ENCODE peak calls at places on chromosomes 13 and 19, in five cellular contexts. L is breast epithelium, O is nephron progenitor cell, A is Calu3, J is Caco-2. Q is an unnamed sample.

GRCh38 chr13:33016414-33017409 is at the start of gene KL:
- DNase-seq in L (no peak), O (peak; percentile 47), A (peak; percentile 26), J (no peak), Q (peak; percentile 54)

GRCh38 chr19:46748325-46749109 is 2.3 kb upstream of the STRN4 start:
- DNase-seq in L (no peak), O (peak; percentile 81), A (peak; percentile 81), J (no peak), Q (peak; percentile 86)

GRCh38 chr19:38657633-38658222 is 10.3 kb downstream of the ACTN4 start:
- DNase-seq in L (no peak), O (no peak), A (peak; percentile 79), J (no peak), Q (no peak)

GRCh38 chr13:111908981-111909380 is 158.0 kb upstream of the SOX1 start:
- DNase-seq in L (no peak), O (no peak), A (no peak), J (no peak), Q (no peak)

GRCh38 chr13:44273991-44274810 is 99.4 kb upstream of the SERP2 start:
- DNase-seq in L (no peak), O (no peak), A (peak; percentile 2), J (no peak), Q (no peak)

GRCh38 chr13:40275636-40276035 is 390.8 kb downstream of the FOXO1 start:
- DNase-seq in L (no peak), O (no peak), A (no peak), J (no peak), Q (no peak)

GRCh38 chr19:43353606-43354304 is at the start of gene CD177:
- DNase-seq in L (no peak), O (no peak), A (no peak), J (no peak), Q (no peak)

GRCh38 chr13:34943675-34944634 is 1.9 kb downstream of the NBEA start:
- DNase-seq in L (no peak), O (no peak), A (no peak), J (no peak), Q (no peak)

GRCh38 chr13:20721454-20722357 is 18.2 kb downstream of the IL17D start:
- DNase-seq in L (no peak), O (peak; percentile 35), A (peak; percentile 32), J (no peak), Q (peak; percentile 41)

GRCh38 chr13:80001510-80001842 is 339.4 kb downstream of the SPRY2 start:
- DNase-seq in L (no peak), O (no peak), A (no peak), J (no peak), Q (no peak)

GRCh38 chr13:38530492-38530891 is 156.4 kb upstream of the FREM2 start:
- DNase-seq in L (no peak), O (no peak), A (no peak), J (no peak), Q (no peak)

GRCh38 chr13:24688901-24689300 is 8.7 kb downstream of the ATP12A start:
- DNase-seq in L (no peak), O (no peak), A (no peak), J (no peak), Q (no peak)

GRCh38 chr13:75705395-75705794 is 69.3 kb downstream of the LMO7 start:
- DNase-seq in L (no peak), O (no peak), A (no peak), J (no peak), Q (no peak)

GRCh38 chr13:98108330-98108729 is 34.6 kb upstream of the FARP1 start:
- DNase-seq in L (no peak), O (no peak), A (no peak), J (peak; percentile 7), Q (no peak)

GRCh38 chr19:13841339-13842293 is 35.3 kb upstream of the NANOS3 start:
- DNase-seq in L (peak; percentile 91), O (no peak), A (no peak), J (no peak), Q (no peak)

GRCh38 chr19:34084396-34085145 is 87.7 kb upstream of the LSM14A start:
- DNase-seq in L (no peak), O (no peak), A (no peak), J (no peak), Q (no peak)

GRCh38 chr13:49530452-49530851 is 34.7 kb downstream of the PHF11 start:
- DNase-seq in L (no peak), O (no peak), A (no peak), J (no peak), Q (no peak)

GRCh38 chr13:25961294-25961693 is 90.5 kb downstream of the SHISA2 start:
- DNase-seq in L (no peak), O (no peak), A (no peak), J (no peak), Q (no peak)

GRCh38 chr13:35388456-35388855 is 88.0 kb downstream of the MAB21L1 start:
- DNase-seq in L (no peak), O (no peak), A (no peak), J (no peak), Q (no peak)

DNA sequence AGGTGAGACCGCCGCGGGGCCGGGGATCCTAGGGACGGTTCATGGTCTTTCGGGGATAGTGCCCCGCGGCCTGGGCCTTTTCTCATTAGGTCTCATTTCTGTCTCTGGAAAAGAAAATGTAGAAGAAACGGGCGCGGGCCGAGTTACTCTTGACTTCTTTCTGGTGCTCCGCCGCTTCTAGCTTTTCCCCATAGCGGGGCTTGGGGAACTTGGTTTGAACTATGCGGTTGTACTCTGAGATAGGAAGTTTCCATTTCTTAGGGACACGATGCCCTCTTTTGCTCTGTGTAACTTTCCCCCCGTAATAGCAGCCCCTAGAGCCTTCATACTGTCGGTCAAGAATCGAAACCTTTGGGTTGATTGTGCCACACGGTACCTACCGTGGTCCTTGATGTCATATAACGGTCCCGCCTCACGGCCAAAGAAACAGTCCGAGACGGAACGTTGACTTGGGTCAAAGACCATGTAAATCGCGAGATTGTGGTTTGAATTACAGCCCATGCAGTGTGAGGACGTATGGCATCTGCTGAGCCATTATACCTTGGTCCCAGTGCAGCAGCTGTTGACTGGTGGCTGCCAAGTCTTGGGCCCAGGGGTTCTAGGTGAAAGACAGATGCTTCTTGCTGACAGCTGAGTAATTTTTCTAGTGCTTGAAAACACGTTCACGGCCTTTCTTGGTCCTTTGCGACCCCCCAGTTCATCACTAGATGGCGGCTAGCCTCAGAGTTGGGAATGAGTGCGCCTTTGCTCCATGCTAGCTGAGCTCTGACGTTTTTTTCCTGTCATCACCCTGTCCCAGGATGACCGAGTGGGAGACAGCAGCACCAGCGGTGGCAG is 487 bp downstream of the RPS5 start:
- DNase-seq in L (no peak), O (no peak), A (no peak), J (no peak), Q (peak; percentile 4)
- TF ChIP-seq CTCF in L (no peak), O (no peak), A (no peak), J (no peak), Q (no peak)

GRCh38 chr19:29610213-29610573 is 4.1 kb downstream of the POP4 start:
- DNase-seq in L (no peak), O (no peak), A (no peak), J (no peak), Q (no peak)

GRCh38 chr19:29609636-29610035 is 3.6 kb downstream of the POP4 start:
- DNase-seq in L (no peak), O (no peak), A (no peak), J (no peak), Q (no peak)

GRCh38 chr19:29612801-29613595 is 6.9 kb downstream of the POP4 start:
- DNase-seq in L (no peak), O (no peak), A (no peak), J (no peak), Q (no peak)

GRCh38 chr19:29612121-29612520 is 6.0 kb downstream of the POP4 start:
- DNase-seq in L (no peak), O (no peak), A (no peak), J (no peak), Q (no peak)

GRCh38 chr19:29610574-29611271 is 4.6 kb downstream of the POP4 start:
- DNase-seq in L (peak; percentile 76), O (peak; percentile 83), A (peak; percentile 81), J (peak; percentile 81), Q (peak; percentile 87)
- TF ChIP-seq CTCF in L (peak; percentile 79), O (peak; percentile 85), A (peak; percentile 69), J (peak; percentile 82), Q (peak; percentile 63)

GRCh38 chr13:46896346-46897138 is at the start of gene HTR2A:
- DNase-seq in L (peak; percentile 41), O (peak; percentile 36), A (no peak), J (no peak), Q (no peak)

GRCh38 chr13:46899801-46900200 is 2.9 kb upstream of the HTR2A start:
- DNase-seq in L (no peak), O (no peak), A (no peak), J (no peak), Q (no peak)

GRCh38 chr13:46893221-46893620 is 3.6 kb downstream of the HTR2A start:
- DNase-seq in L (no peak), O (no peak), A (no peak), J (no peak), Q (no peak)

GRCh38 chr13:46894534-46894906 is 2.3 kb downstream of the HTR2A start:
- DNase-seq in L (no peak), O (no peak), A (no peak), J (no peak), Q (no peak)

DNA sequence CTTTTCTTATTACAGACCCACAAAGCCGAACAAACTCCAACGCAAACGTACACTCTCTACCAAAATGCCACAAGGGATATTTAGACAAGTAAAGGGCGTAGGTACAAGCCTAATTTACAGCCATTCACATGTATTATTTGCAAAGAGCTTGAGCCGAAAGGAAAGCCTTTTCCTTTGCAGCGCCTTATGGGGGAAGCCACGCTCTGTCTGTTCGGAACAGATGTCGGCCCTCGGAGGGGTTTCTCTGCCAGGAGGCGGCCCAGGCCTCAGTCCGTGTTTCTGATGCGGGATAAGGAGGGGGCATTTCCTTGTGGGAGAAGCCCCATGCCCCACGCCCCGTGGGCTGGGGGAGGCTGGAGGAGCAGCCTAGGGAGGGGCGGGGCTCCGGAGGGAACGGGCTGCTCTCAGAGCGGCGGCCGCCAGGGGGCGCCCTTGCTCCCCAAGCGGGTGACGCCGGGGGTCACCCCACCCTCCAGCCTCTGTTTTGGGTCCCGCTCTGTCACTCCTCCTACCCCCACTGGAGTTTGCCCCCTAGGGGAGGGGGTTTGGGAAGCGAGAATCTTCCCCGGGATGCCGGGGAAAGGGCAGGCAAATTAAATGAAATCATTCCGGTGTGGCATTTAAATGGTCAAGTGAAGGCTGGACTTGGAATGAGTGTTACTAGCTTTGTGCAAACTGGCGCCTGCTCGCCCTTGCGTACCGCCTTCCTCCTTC is 2.9 kb downstream of the HTR2A start:
- DNase-seq in L (no peak), O (peak; percentile 85), A (peak; percentile 68), J (peak; percentile 35), Q (peak; percentile 79)
- TF ChIP-seq CTCF in L (peak; percentile 86), O (peak; percentile 99), A (peak; percentile 88), J (peak; percentile 88), Q (peak; percentile 100)

DNA sequence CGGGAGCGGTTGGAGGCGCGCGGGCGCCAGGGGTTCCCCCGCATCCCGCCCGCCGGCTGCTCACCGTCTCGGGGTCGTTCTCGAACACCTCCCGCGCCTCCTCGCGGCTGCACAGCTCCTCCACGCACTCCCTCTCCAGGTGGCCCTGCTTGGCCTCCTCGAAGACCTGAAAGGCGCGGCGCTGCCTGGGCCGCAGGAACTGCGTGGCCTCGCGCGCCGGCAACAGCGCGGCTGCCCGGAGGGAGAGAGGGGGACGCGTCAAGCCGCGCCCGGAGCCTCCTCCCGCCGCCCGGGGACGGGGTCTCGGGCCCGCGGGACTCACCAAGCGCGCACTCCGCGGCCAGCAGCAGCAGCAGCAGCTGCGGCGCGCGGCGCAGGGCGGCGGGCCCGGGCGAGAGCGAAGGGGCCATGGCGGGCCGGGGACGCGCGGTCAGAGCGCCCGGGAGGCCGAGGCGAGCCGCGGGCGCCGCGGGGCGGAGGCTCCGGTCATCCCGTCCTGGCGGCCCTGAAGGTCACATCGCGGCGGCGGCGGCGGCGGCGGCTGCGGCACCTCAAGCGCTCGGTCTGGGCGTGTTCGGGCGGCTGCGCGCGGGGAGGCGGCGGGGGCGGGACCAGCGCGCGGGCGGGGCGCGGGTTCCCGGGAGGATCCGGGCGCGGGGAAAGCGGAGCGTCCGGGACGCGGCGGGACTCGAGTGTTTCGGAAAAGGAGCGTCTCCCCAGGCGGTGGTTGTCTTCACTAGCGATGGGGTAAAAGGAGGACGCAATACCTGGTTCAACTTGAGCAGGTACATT is at the start of gene GAS6:
- DNase-seq in L (peak; percentile 38), O (peak; percentile 81), A (no peak), J (peak; percentile 64), Q (peak; percentile 33)
- TF ChIP-seq CTCF in L (no peak), O (no peak), A (no peak), J (no peak), Q (no peak)